ENCODE peak calls at places on chromosome 7, in ten cellular contexts. One of them, this sample, is unnamed.

GRCh38 chr7:141045842-141046630 is 27.8 kb upstream of the TMEM178B start:
- DNase-seq in chondrocyte: no peak
- DNase-seq in GM12865: no peak
- DNase-seq in thoracic aorta: no peak
- DNase-seq in ovary: no peak
- DNase-seq in heart right ventricle: no peak
- DNase-seq in psoas muscle: no peak
- DNase-seq in AG04450: no peak
- DNase-seq in B cell: no peak
- DNase-seq in fibroblast of mammary gland: peak
- DNase-seq in this sample: no peak

GRCh38 chr7:75017832-75018231 is 53.3 kb downstream of the CASTOR2 start:
- DNase-seq in chondrocyte: no peak
- DNase-seq in GM12865: no peak
- DNase-seq in thoracic aorta: no peak
- DNase-seq in ovary: no peak
- DNase-seq in heart right ventricle: no peak
- DNase-seq in psoas muscle: no peak
- DNase-seq in AG04450: no peak
- DNase-seq in B cell: no peak
- DNase-seq in fibroblast of mammary gland: no peak
- DNase-seq in this sample: no peak

GRCh38 chr7:155276800-155277375 is 20.8 kb upstream of the INSIG1 start:
- DNase-seq in chondrocyte: no peak
- DNase-seq in GM12865: no peak
- DNase-seq in thoracic aorta: no peak
- DNase-seq in ovary: no peak
- DNase-seq in heart right ventricle: no peak
- DNase-seq in psoas muscle: no peak
- DNase-seq in AG04450: no peak
- DNase-seq in B cell: no peak
- DNase-seq in fibroblast of mammary gland: no peak
- DNase-seq in this sample: no peak

GRCh38 chr7:157194948-157195347 is 56.2 kb downstream of the UBE3C start:
- DNase-seq in chondrocyte: no peak
- DNase-seq in GM12865: no peak
- DNase-seq in thoracic aorta: no peak
- DNase-seq in ovary: no peak
- DNase-seq in heart right ventricle: no peak
- DNase-seq in psoas muscle: no peak
- DNase-seq in AG04450: no peak
- DNase-seq in B cell: no peak
- DNase-seq in fibroblast of mammary gland: no peak
- DNase-seq in this sample: no peak

GRCh38 chr7:23123465-23123864 is 17.9 kb downstream of the KLHL7 start:
- DNase-seq in chondrocyte: no peak
- DNase-seq in GM12865: no peak
- DNase-seq in thoracic aorta: no peak
- DNase-seq in ovary: no peak
- DNase-seq in heart right ventricle: no peak
- DNase-seq in psoas muscle: no peak
- DNase-seq in AG04450: no peak
- DNase-seq in B cell: no peak
- DNase-seq in fibroblast of mammary gland: no peak
- DNase-seq in this sample: no peak

GRCh38 chr7:5384618-5385017 is 39.0 kb downstream of the TNRC18 start:
- DNase-seq in chondrocyte: no peak
- DNase-seq in GM12865: no peak
- DNase-seq in thoracic aorta: no peak
- DNase-seq in ovary: no peak
- DNase-seq in heart right ventricle: no peak
- DNase-seq in psoas muscle: no peak
- DNase-seq in AG04450: no peak
- DNase-seq in B cell: no peak
- DNase-seq in fibroblast of mammary gland: no peak
- DNase-seq in this sample: no peak

GRCh38 chr7:152383341-152384234 is 52.2 kb downstream of the KMT2C start:
- DNase-seq in chondrocyte: no peak
- DNase-seq in GM12865: no peak
- DNase-seq in thoracic aorta: no peak
- DNase-seq in ovary: no peak
- DNase-seq in heart right ventricle: no peak
- DNase-seq in psoas muscle: no peak
- DNase-seq in AG04450: peak
- DNase-seq in B cell: no peak
- DNase-seq in fibroblast of mammary gland: peak
- DNase-seq in this sample: no peak

GRCh38 chr7:18978108-18978495 is 139.3 kb downstream of the TWIST1 start:
- DNase-seq in chondrocyte: no peak
- DNase-seq in GM12865: no peak
- DNase-seq in thoracic aorta: no peak
- DNase-seq in ovary: no peak
- DNase-seq in heart right ventricle: no peak
- DNase-seq in psoas muscle: no peak
- DNase-seq in AG04450: peak
- DNase-seq in B cell: no peak
- DNase-seq in fibroblast of mammary gland: peak
- DNase-seq in this sample: no peak

DNA sequence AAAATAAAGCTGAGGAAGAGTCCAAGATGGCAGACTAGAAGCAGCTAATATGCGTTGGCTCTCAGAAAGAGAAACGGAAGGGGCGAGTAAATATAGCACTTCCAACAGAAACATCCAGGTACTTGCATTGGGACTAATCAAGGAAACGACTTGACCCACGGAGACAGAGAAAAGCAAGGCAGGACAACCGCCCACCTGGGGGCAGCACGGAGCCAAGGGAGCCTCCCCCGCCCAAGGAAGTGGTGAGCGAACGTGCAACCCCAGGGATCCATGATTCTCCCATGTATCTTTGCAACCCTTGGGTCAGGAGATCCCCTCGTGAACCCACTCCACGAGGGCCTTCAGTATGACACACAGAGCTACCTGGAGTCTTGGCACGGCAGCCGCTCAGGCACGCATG is 45.4 kb upstream of the GRM3 start:
- DNase-seq in chondrocyte: peak
- DNase-seq in GM12865: peak
- DNase-seq in thoracic aorta: no peak
- DNase-seq in ovary: no peak
- DNase-seq in heart right ventricle: no peak
- DNase-seq in psoas muscle: no peak
- DNase-seq in AG04450: no peak
- DNase-seq in B cell: no peak
- DNase-seq in fibroblast of mammary gland: no peak
- DNase-seq in this sample: no peak
- TF ChIP-seq CTCF in chondrocyte: peak
- TF ChIP-seq CTCF in GM12865: peak
- TF ChIP-seq CTCF in thoracic aorta: no peak
- TF ChIP-seq CTCF in ovary: no peak
- TF ChIP-seq CTCF in heart right ventricle: no peak
- TF ChIP-seq CTCF in psoas muscle: no peak
- TF ChIP-seq CTCF in AG04450: no peak
- TF ChIP-seq CTCF in B cell: no peak
- TF ChIP-seq CTCF in fibroblast of mammary gland: no peak
- TF ChIP-seq CTCF in this sample: no peak

GRCh38 chr7:100613447-100614185 is 1.3 kb downstream of the MOSPD3 start:
- DNase-seq in chondrocyte: no peak
- DNase-seq in GM12865: no peak
- DNase-seq in thoracic aorta: no peak
- DNase-seq in ovary: no peak
- DNase-seq in heart right ventricle: no peak
- DNase-seq in psoas muscle: no peak
- DNase-seq in AG04450: no peak
- DNase-seq in B cell: no peak
- DNase-seq in fibroblast of mammary gland: no peak
- DNase-seq in this sample: no peak

GRCh38 chr7:100612730-100613446 is 548 bp downstream of the MOSPD3 start:
- DNase-seq in chondrocyte: no peak
- DNase-seq in GM12865: no peak
- DNase-seq in thoracic aorta: no peak
- DNase-seq in ovary: no peak
- DNase-seq in heart right ventricle: no peak
- DNase-seq in psoas muscle: no peak
- DNase-seq in AG04450: no peak
- DNase-seq in B cell: no peak
- DNase-seq in fibroblast of mammary gland: no peak
- DNase-seq in this sample: no peak

GRCh38 chr7:100614308-100614861 is 2.0 kb downstream of the MOSPD3 start:
- DNase-seq in chondrocyte: no peak
- DNase-seq in GM12865: no peak
- DNase-seq in thoracic aorta: no peak
- DNase-seq in ovary: no peak
- DNase-seq in heart right ventricle: no peak
- DNase-seq in psoas muscle: no peak
- DNase-seq in AG04450: no peak
- DNase-seq in B cell: no peak
- DNase-seq in fibroblast of mammary gland: peak
- DNase-seq in this sample: no peak

GRCh38 chr7:100607111-100607510 is 4.9 kb downstream of the PCOLCE start:
- DNase-seq in chondrocyte: no peak
- DNase-seq in GM12865: no peak
- DNase-seq in thoracic aorta: no peak
- DNase-seq in ovary: no peak
- DNase-seq in heart right ventricle: no peak
- DNase-seq in psoas muscle: no peak
- DNase-seq in AG04450: no peak
- DNase-seq in B cell: no peak
- DNase-seq in fibroblast of mammary gland: peak
- DNase-seq in this sample: no peak

DNA sequence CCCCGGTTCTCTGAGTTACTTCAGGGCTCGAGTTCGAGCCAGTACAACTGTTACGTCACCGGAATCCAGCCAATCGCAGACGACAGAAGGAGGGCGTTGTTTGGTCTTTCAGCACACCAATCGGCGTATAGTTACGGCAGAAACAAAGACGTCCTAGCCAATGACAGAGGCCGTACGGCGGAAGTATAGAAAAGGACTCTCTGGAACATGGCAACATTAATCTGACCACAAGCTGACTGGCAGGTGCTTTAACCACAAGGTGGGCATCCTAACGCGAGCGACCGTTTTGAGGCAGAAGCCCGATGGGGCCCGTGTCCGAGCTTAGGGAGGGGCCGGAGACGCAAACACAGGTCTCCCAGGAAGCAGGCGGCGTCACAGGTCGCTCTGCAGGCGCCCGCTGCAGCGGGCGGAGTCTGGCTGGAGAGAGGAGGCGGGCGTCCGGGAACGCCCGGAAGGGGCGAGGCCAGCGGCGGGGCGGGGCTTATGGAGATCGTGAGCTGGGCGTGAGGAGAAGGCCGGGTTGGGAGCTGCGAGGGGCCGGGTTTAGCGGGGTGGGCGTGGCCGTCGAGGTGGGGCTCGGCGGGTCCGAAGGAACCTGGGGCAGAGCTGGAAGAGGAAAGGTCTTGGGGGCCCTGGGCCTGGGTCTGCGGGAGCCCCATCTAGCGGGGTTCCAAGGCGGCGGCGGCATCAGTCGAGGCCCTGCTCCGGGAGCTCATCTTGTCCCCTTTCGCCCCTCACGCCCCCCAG is at the start of gene MOSPD3:
- DNase-seq in chondrocyte: peak
- DNase-seq in GM12865: peak
- DNase-seq in thoracic aorta: peak
- DNase-seq in ovary: peak
- DNase-seq in heart right ventricle: peak
- DNase-seq in psoas muscle: peak
- DNase-seq in AG04450: peak
- DNase-seq in B cell: peak
- DNase-seq in fibroblast of mammary gland: peak
- DNase-seq in this sample: peak
- TF ChIP-seq CTCF in chondrocyte: no peak
- TF ChIP-seq CTCF in GM12865: no peak
- TF ChIP-seq CTCF in thoracic aorta: no peak
- TF ChIP-seq CTCF in ovary: no peak
- TF ChIP-seq CTCF in heart right ventricle: no peak
- TF ChIP-seq CTCF in psoas muscle: no peak
- TF ChIP-seq CTCF in AG04450: no peak
- TF ChIP-seq CTCF in B cell: no peak
- TF ChIP-seq CTCF in fibroblast of mammary gland: no peak
- TF ChIP-seq CTCF in this sample: no peak

DNA sequence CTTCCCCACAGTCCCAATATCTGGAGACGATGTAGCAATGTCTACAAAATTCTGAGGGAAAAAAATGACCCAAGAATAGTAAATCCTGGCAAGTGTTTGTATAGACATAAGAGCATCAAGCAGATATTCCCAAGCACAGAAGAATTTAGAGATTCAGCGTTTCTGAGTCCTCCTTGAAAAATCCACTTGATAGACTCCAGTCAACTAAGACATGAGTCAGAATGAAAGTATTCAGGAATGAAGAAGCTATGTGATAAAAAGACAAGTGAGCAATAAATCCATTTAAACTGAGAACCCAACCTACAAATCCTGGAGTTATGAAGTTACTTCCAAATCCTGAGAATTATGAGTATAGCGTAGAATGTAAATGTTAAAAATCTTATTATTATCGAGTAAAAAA is 86.1 kb upstream of the NPY start:
- DNase-seq in chondrocyte: no peak
- DNase-seq in GM12865: no peak
- DNase-seq in thoracic aorta: no peak
- DNase-seq in ovary: no peak
- DNase-seq in heart right ventricle: no peak
- DNase-seq in psoas muscle: no peak
- DNase-seq in AG04450: no peak
- DNase-seq in B cell: no peak
- DNase-seq in fibroblast of mammary gland: no peak
- DNase-seq in this sample: no peak
- TF ChIP-seq CTCF in chondrocyte: no peak
- TF ChIP-seq CTCF in GM12865: no peak
- TF ChIP-seq CTCF in thoracic aorta: no peak
- TF ChIP-seq CTCF in ovary: no peak
- TF ChIP-seq CTCF in heart right ventricle: no peak
- TF ChIP-seq CTCF in psoas muscle: no peak
- TF ChIP-seq CTCF in AG04450: no peak
- TF ChIP-seq CTCF in B cell: no peak
- TF ChIP-seq CTCF in fibroblast of mammary gland: no peak
- TF ChIP-seq CTCF in this sample: no peak

GRCh38 chr7:35261041-35261440 is 7.1 kb upstream of the TBX20 start:
- DNase-seq in chondrocyte: no peak
- DNase-seq in GM12865: no peak
- DNase-seq in thoracic aorta: no peak
- DNase-seq in ovary: no peak
- DNase-seq in heart right ventricle: no peak
- DNase-seq in psoas muscle: no peak
- DNase-seq in AG04450: no peak
- DNase-seq in B cell: no peak
- DNase-seq in fibroblast of mammary gland: no peak
- DNase-seq in this sample: no peak

GRCh38 chr7:35263396-35263795 is 9.5 kb upstream of the TBX20 start:
- DNase-seq in chondrocyte: no peak
- DNase-seq in GM12865: no peak
- DNase-seq in thoracic aorta: no peak
- DNase-seq in ovary: no peak
- DNase-seq in heart right ventricle: peak
- DNase-seq in psoas muscle: no peak
- DNase-seq in AG04450: no peak
- DNase-seq in B cell: no peak
- DNase-seq in fibroblast of mammary gland: no peak
- DNase-seq in this sample: no peak

GRCh38 chr7:35259555-35259954 is 5.7 kb upstream of the TBX20 start:
- DNase-seq in chondrocyte: no peak
- DNase-seq in GM12865: no peak
- DNase-seq in thoracic aorta: no peak
- DNase-seq in ovary: no peak
- DNase-seq in heart right ventricle: no peak
- DNase-seq in psoas muscle: no peak
- DNase-seq in AG04450: no peak
- DNase-seq in B cell: no peak
- DNase-seq in fibroblast of mammary gland: no peak
- DNase-seq in this sample: no peak

GRCh38 chr7:35260254-35260653 is 6.4 kb upstream of the TBX20 start:
- DNase-seq in chondrocyte: no peak
- DNase-seq in GM12865: no peak
- DNase-seq in thoracic aorta: no peak
- DNase-seq in ovary: no peak
- DNase-seq in heart right ventricle: no peak
- DNase-seq in psoas muscle: no peak
- DNase-seq in AG04450: no peak
- DNase-seq in B cell: no peak
- DNase-seq in fibroblast of mammary gland: no peak
- DNase-seq in this sample: no peak

GRCh38 chr7:35261476-35262285 is 7.8 kb upstream of the TBX20 start:
- DNase-seq in chondrocyte: no peak
- DNase-seq in GM12865: no peak
- DNase-seq in thoracic aorta: no peak
- DNase-seq in ovary: no peak
- DNase-seq in heart right ventricle: peak
- DNase-seq in psoas muscle: no peak
- DNase-seq in AG04450: no peak
- DNase-seq in B cell: no peak
- DNase-seq in fibroblast of mammary gland: no peak
- DNase-seq in this sample: no peak
- TF ChIP-seq CTCF in chondrocyte: no peak
- TF ChIP-seq CTCF in GM12865: no peak
- TF ChIP-seq CTCF in thoracic aorta: no peak
- TF ChIP-seq CTCF in ovary: no peak
- TF ChIP-seq CTCF in heart right ventricle: no peak
- TF ChIP-seq CTCF in psoas muscle: no peak
- TF ChIP-seq CTCF in AG04450: no peak
- TF ChIP-seq CTCF in B cell: no peak
- TF ChIP-seq CTCF in fibroblast of mammary gland: no peak
- TF ChIP-seq CTCF in this sample: no peak